ENCODE peak calls at places on chromosome 9, in nine cellular contexts. T is NCI-H2227 treated with DMSO at 0.1 percent for 48 hours; C is stimulated activated CD8-positive, alpha-beta memory T cell treated with anti-CD3 and anti-CD28 coated beads, Interleukin-7, amount 100 ng/mL, for 24 hours; G is stromal cell of bone marrow; B is GM12892; S is stomach; Y is sciatic nerve; E is hippocampal formation; K is activated CD4-positive, alpha-beta T cell treated with anti-CD3 and anti-CD28 coated beads, Interleukin-2, amount 50 U/mL, for 48 hours. I is an unnamed sample.

GRCh38 chr9:37413311-37413710 is 9.2 kb upstream of the GRHPR start:
- DNase-seq in S (no peak), Y (no peak), E (no peak), B (no peak), K (no peak), C (no peak), T (no peak), G (no peak), I (no peak)

GRCh38 chr9:37302277-37302676 is 120.2 kb upstream of the GRHPR start:
- DNase-seq in S (no peak), E (no peak), C (no peak), Y (no peak), B (peak), T (no peak), K (no peak), G (no peak), I (no peak)

GRCh38 chr9:110142868-110143866 is 64.8 kb downstream of the C9orf152 start:
- DNase-seq in K (no peak), Y (no peak), T (no peak), C (no peak), S (no peak), B (peak), E (no peak), G (no peak), I (no peak)

GRCh38 chr9:85224729-85225128 is 517.0 kb downstream of the AGTPBP1 start:
- DNase-seq in B (no peak), S (no peak), T (no peak), G (peak), C (no peak), Y (no peak), E (no peak), K (no peak), I (no peak)

GRCh38 chr9:126514037-126514821 is 99.5 kb upstream of the LMX1B start:
- DNase-seq in E (no peak), K (peak), S (peak), G (no peak), B (no peak), C (peak), T (peak), Y (peak), I (no peak)

GRCh38 chr9:15373881-15374280 is 48.8 kb upstream of the SNAPC3 start:
- DNase-seq in S (no peak), C (no peak), B (no peak), K (no peak), E (no peak), Y (no peak), T (no peak), G (no peak), I (no peak)

GRCh38 chr9:613771-614347 is 227.6 kb upstream of the DMRT1 start:
- DNase-seq in S (peak), Y (peak), E (peak), B (peak), K (peak), G (peak), T (peak), C (no peak), I (peak)

GRCh38 chr9:131503626-131504465 is 1.1 kb downstream of the POMT1 start:
- DNase-seq in T (no peak), Y (no peak), C (peak), K (peak), E (no peak), B (peak), S (no peak), G (no peak), I (no peak)

GRCh38 chr9:132857601-132858342 is 20.3 kb downstream of the AK8 start:
- DNase-seq in G (no peak), E (no peak), C (no peak), K (no peak), Y (no peak), B (no peak), T (no peak), S (no peak), I (no peak)

GRCh38 chr9:137619240-137620090 is 660 bp downstream of the EHMT1 start:
- DNase-seq in T (no peak), E (no peak), B (peak), G (no peak), K (no peak), S (peak), Y (peak), C (no peak), I (no peak)

GRCh38 chr9:127197861-127198430 is 66.6 kb upstream of the GARNL3 start:
- DNase-seq in G (no peak), C (no peak), T (no peak), E (no peak), S (no peak), B (no peak), K (no peak), Y (no peak), I (no peak)

GRCh38 chr9:91376239-91376638 is 14.5 kb upstream of the AUH start:
- DNase-seq in T (no peak), Y (no peak), C (no peak), K (no peak), G (no peak), B (no peak), E (no peak), S (no peak), I (no peak)

GRCh38 chr9:121823451-121824169 is 172.2 kb downstream of the DAB2IP start:
- DNase-seq in C (no peak), S (no peak), B (no peak), E (no peak), T (no peak), Y (peak), K (no peak), G (no peak), I (no peak)

GRCh38 chr9:93107825-93108161 is 11.8 kb downstream of the CARD19 start:
- DNase-seq in C (no peak), S (no peak), K (no peak), Y (no peak), T (no peak), G (no peak), B (no peak), E (no peak), I (no peak)

GRCh38 chr9:131608469-131609115 is 63.3 kb downstream of the PRRT1B start:
- DNase-seq in E (peak), C (no peak), Y (no peak), S (peak), B (no peak), T (no peak), G (peak), K (no peak), I (peak)

GRCh38 chr9:71984388-71985069 is 73.1 kb downstream of the C9orf85 start:
- DNase-seq in E (no peak), Y (no peak), T (no peak), G (peak), S (no peak), C (no peak), B (no peak), K (no peak), I (peak)

GRCh38 chr9:1198085-1198484 is 147.9 kb downstream of the DMRT2 start:
- DNase-seq in G (peak), E (no peak), K (no peak), B (no peak), Y (no peak), S (no peak), T (no peak), C (no peak), I (no peak)